ENCODE peak calls at places on chromosomes 16 and 17, in seven cellular contexts. T, C, P, Z, E, F and V are unnamed samples. For H3K9me3, the result is how much of the 10 kb centered on the place peaks cover.

GRCh38 chr17:76538281-76538931 is 897 bp upstream of the CYGB start:
- DNase-seq in T (no peak), C (no peak), P (no peak), Z (no peak), E (no peak), F (no peak), V (peak)

GRCh38 chr17:21354796-21355385 is 21.3 kb upstream of the KCNJ12 start:
- DNase-seq in T (no peak), C (no peak), P (no peak), Z (no peak), E (no peak), F (no peak), V (peak)

GRCh38 chr16:554640-555413 is 5.4 kb upstream of the PRR35 start:
- DNase-seq in T (no peak), C (peak), P (no peak), Z (peak), E (peak), F (no peak), V (no peak)

GRCh38 chr16:86946981-86947380 is 368.6 kb downstream of the FOXL1 start:
- DNase-seq in T (no peak), C (no peak), P (no peak), Z (no peak), E (no peak), F (no peak), V (no peak)

GRCh38 chr17:74213897-74214386 is 571 bp downstream of the TTYH2 start:
- DNase-seq in T (peak), C (peak), P (no peak), Z (no peak), E (no peak), F (peak), V (no peak)

GRCh38 chr17:29828676-29829291 is 101.2 kb downstream of the SSH2 start:
- DNase-seq in T (no peak), C (no peak), P (no peak), Z (no peak), E (no peak), F (no peak), V (no peak)

GRCh38 chr16:49621240-49622083 is 234.4 kb downstream of the ZNF423 start:
- DNase-seq in T (no peak), C (no peak), P (no peak), Z (no peak), E (no peak), F (peak), V (peak)

GRCh38 chr17:58382108-58382884 is 30.3 kb upstream of the SUPT4H1 start:
- DNase-seq in T (no peak), C (no peak), P (no peak), Z (no peak), E (no peak), F (no peak), V (no peak)

GRCh38 chr16:73956592-73957495 is 339.8 kb upstream of the PSMD7 start:
- DNase-seq in T (peak), C (peak), P (peak), Z (peak), E (peak), F (peak), V (no peak)

GRCh38 chr17:3845361-3845753 is 689 bp downstream of the NCBP3 start:
- DNase-seq in T (no peak), C (peak), P (no peak), Z (no peak), E (no peak), F (no peak), V (no peak)

GRCh38 chr17:64278614-64279013 is 15.6 kb upstream of the TEX2 start:
- DNase-seq in T (no peak), C (peak), P (no peak), Z (no peak), E (no peak), F (peak), V (no peak)

GRCh38 chr17:46979023-46979870 is at the start of gene RPRML:
- DNase-seq in T (peak), C (peak), P (peak), Z (no peak), E (no peak), F (no peak), V (peak)

GRCh38 chr17:37742762-37743611 is 1.9 kb downstream of the HNF1B start:
- DNase-seq in T (no peak), C (peak), P (peak), Z (peak), E (no peak), F (no peak), V (peak)

GRCh38 chr16:75113541-75114121 is 2.9 kb downstream of the LDHD start:
- DNase-seq in T (no peak), C (no peak), P (no peak), Z (no peak), E (no peak), F (no peak), V (peak)

GRCh38 chr17:43020789-43021738 is 1.1 kb downstream of the VAT1 start:
- DNase-seq in T (peak), C (peak), P (peak), Z (peak), E (peak), F (peak), V (peak)

GRCh38 chr16:68028996-68029395 is 5.9 kb downstream of the DUS2 start:
- DNase-seq in T (no peak), C (no peak), P (no peak), Z (no peak), E (no peak), F (no peak), V (no peak)

GRCh38 chr17:74851612-74852236 is 8.0 kb downstream of the GRIN2C start:
- DNase-seq in T (no peak), C (no peak), P (no peak), Z (no peak), E (no peak), F (no peak), V (no peak)

GRCh38 chr16:89507834-89508590 is at the start of gene SPG7:
- DNase-seq in T (peak), C (peak), P (peak), Z (peak), E (peak), F (peak), V (peak)

GRCh38 chr17:74177018-74177450 is 26.4 kb upstream of the RPL38 start:
- DNase-seq in T (no peak), C (no peak), P (no peak), Z (no peak), E (no peak), F (no peak), V (no peak)

GRCh38 chr17:7133424-7133823 is 18.8 kb upstream of the ASGR2 start:
- DNase-seq in T (no peak), C (peak), P (no peak), Z (no peak), E (peak), F (no peak), V (no peak)

GRCh38 chr16:50523710-50524109 is 24.5 kb upstream of the NKD1 start:
- DNase-seq in T (no peak), C (no peak), P (peak), Z (no peak), E (no peak), F (no peak), V (peak)

GRCh38 chr16:14007460-14007859 is 63.7 kb upstream of the MRTFB start:
- DNase-seq in T (no peak), C (no peak), P (no peak), Z (no peak), E (no peak), F (no peak), V (no peak)

GRCh38 chr16:79169239-79169638 is 431.3 kb downstream of the MAF start:
- DNase-seq in T (no peak), C (no peak), P (no peak), Z (no peak), E (peak), F (no peak), V (no peak)

GRCh38 chr17:72726936-72727335 is 365.6 kb downstream of the SLC39A11 start:
- DNase-seq in T (no peak), C (peak), P (no peak), Z (no peak), E (no peak), F (no peak), V (no peak)

GRCh38 chr17:50892101-50892776 is 26.1 kb upstream of the TOB1 start:
- DNase-seq in T (no peak), C (no peak), P (peak), Z (no peak), E (no peak), F (no peak), V (no peak)

GRCh38 chr17:78572277-78573205 is 4.7 kb downstream of the DNAH17 start:
- DNase-seq in T (no peak), C (no peak), P (no peak), Z (no peak), E (no peak), F (no peak), V (no peak)

GRCh38 chr17:28714281-28714680 is 2.6 kb upstream of the PROCA1 start:
- DNase-seq in T (no peak), C (no peak), P (no peak), Z (no peak), E (no peak), F (peak), V (no peak)
- TF ChIP-seq CTCF in T (no peak), C (no peak), P (no peak), Z (no peak), E (no peak), F (no peak), V (no peak)

GRCh38 chr16:59993101-59993500 is 1259.0 kb upstream of the GOT2 start:
- DNase-seq in T (no peak), C (no peak), P (peak), Z (no peak), E (no peak), F (no peak), V (no peak)

GRCh38 chr16:59988591-59988990 is 1254.5 kb upstream of the GOT2 start:
- DNase-seq in T (no peak), C (no peak), P (no peak), Z (no peak), E (no peak), F (no peak), V (no peak)

DNA sequence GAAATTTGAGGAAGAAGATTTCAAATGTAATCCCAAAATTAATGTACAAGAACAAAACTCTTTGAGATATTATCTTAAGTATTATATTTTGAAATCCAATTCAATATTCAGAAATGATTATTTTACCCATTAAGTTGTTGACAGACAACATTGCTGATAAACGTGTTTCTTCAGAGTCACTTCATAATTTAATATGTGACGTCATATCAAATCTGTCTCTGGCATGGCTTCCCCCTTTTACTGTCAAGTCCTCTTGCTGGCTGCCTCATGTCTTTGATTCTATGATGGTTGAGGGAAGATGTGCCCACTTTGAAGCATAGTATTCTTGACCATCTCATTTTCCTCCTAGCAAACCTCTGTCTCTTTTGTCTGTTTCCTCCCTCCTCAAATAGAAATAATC is 1257.1 kb upstream of the GOT2 start:
- DNase-seq in T (no peak), C (no peak), P (no peak), Z (no peak), E (no peak), F (no peak), V (no peak)
- H3K9me3 ChIP-seq in T (under half), C (under half), P (under half), Z (under half), E (under half), F (under half), V (under half)

GRCh38 chr16:84755004-84755672 is 55.3 kb downstream of the USP10 start:
- DNase-seq in T (no peak), C (no peak), P (no peak), Z (no peak), E (no peak), F (no peak), V (no peak)
- TF ChIP-seq POLR2A in T (no peak), C (no peak), P (no peak), Z (no peak), E (no peak), F (no peak), V (no peak)

GRCh38 chr16:11101695-11102522 is 154.1 kb downstream of the SOCS1 start:
- DNase-seq in T (no peak), C (no peak), P (no peak), Z (no peak), E (no peak), F (no peak), V (no peak)
- TF ChIP-seq CTCF in T (no peak), C (no peak), P (no peak), Z (no peak), E (no peak), F (no peak), V (peak)

DNA sequence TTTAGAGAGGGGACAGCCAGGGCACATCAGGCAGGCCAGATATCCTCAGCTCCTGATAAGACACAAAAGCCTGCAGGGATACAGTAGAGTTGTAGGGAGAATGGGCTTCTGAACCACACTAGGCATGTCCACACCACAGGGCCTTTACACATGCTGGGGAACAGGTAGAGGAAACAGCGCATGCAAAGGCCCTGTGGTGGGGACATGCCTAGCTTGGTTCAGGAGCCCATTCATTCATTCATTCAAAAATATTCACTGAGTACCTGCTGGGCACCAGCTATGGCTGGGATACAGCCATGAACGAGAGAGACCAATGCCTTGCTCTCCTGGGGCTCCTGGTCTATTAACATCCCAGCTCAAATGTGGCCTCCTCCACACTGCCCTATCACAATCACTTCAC is 4.4 kb downstream of the CPNE2 start:
- DNase-seq in T (no peak), C (no peak), P (no peak), Z (no peak), E (no peak), F (no peak), V (no peak)
- H3K9me3 ChIP-seq in T (under half), C (under half), P (under half), Z (under half), E (under half), F (under half), V (under half)

DNA sequence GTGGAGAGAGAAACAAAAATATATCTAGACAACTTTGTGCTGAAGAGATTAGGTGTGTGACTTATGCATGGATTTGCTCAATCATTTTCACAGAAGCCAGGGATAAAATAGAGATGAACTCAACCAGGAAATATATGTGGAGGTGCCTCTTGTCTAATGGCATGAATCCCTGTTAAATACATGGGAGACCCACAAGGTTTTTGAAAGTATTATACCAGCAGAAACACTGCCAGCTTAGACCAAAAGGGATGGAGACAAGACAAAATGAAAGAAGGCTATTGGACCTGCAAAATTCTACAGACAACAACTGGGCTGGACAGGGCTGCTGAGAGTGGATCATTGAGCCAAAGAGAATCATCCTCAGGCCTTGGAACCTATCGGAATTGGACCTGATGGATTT is 51.0 kb downstream of the MMP15 start:
- DNase-seq in T (no peak), C (no peak), P (no peak), Z (no peak), E (no peak), F (no peak), V (no peak)
- TF ChIP-seq POLR2A in T (no peak), C (no peak), P (no peak), Z (no peak), E (no peak), F (no peak), V (no peak)

DNA sequence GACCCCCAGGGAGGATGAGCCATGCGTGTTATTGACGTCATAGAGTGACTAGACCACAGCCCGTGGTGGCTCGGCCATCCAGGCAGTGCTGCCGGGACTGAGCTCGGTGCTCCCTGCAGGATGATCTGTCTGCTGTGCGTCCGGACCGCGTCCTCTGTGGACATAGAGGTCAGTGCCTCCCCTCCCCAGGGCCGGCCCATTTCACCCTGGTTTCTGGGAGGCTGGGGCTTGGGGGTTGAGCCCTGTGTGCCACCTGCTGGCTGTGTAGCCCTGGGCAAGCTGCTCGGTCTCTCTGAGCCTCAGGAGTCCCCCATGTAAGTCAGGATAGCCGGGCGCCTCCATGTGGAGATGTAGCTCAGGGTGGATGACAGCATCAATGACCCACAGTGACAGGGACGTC is 8.3 kb downstream of the TSC2 start:
- DNase-seq in T (no peak), C (no peak), P (no peak), Z (no peak), E (no peak), F (no peak), V (peak)
- TF ChIP-seq CTCF in T (peak), C (no peak), P (no peak), Z (no peak), E (no peak), F (peak), V (peak)

GRCh38 chr17:19482571-19482970 is 51.1 kb upstream of the SLC47A1 start:
- DNase-seq in T (no peak), C (no peak), P (no peak), Z (no peak), E (no peak), F (peak), V (no peak)
- H3K9me3 ChIP-seq in T (under half), C (under half), P (under half), Z (under half), E (under half), F (under half), V (under half)

GRCh38 chr17:79825580-79825921 is 13.7 kb downstream of the CBX4 start:
- DNase-seq in T (no peak), C (no peak), P (no peak), Z (no peak), E (no peak), F (no peak), V (no peak)
- TF ChIP-seq POLR2A in T (no peak), C (no peak), P (no peak), Z (no peak), E (no peak), F (no peak), V (no peak)

GRCh38 chr17:48181653-48182052 is 74.1 kb downstream of the SNX11 start:
- DNase-seq in T (no peak), C (no peak), P (no peak), Z (no peak), E (no peak), F (no peak), V (no peak)
- TF ChIP-seq CTCF in T (no peak), C (peak), P (no peak), Z (no peak), E (no peak), F (no peak), V (no peak)